ENCODE peak calls at places on chromosomes 6 and 20, in ten cellular contexts. O is endothelial cell of umbilical vein, K is AG09309, L is epithelial cell of proximal tubule, H is astrocyte of the spinal cord, N is AG10803, D is brain microvascular endothelial cell, I is foreskin fibroblast, F is neural crest cell, C is lower lobe of right lung. W is an unnamed sample.

GRCh38 chr6:161215193-161215592 is 58.7 kb downstream of the AGPAT4 start:
- DNase-seq in O (peak), K (peak), L (no peak), H (peak), N (peak), D (peak), I (peak), F (no peak), C (no peak), W (no peak)

GRCh38 chr6:7129784-7130569 is 22.2 kb downstream of the RREB1 start:
- DNase-seq in O (no peak), K (no peak), L (no peak), H (peak), N (peak), D (peak), I (peak), F (no peak), C (peak), W (no peak)

GRCh38 chr20:24332956-24333355 is 136.5 kb upstream of the SYNDIG1 start:
- DNase-seq in O (no peak), K (no peak), L (no peak), H (no peak), N (no peak), D (no peak), I (no peak), F (no peak), C (no peak), W (no peak)

GRCh38 chr20:4961746-4962145 is 39.6 kb downstream of the SLC23A2 start:
- DNase-seq in O (no peak), K (no peak), L (no peak), H (peak), N (peak), D (peak), I (peak), F (no peak), C (no peak), W (no peak)

GRCh38 chr20:48783533-48784272 is 44.1 kb downstream of the PREX1 start:
- DNase-seq in O (no peak), K (no peak), L (no peak), H (peak), N (peak), D (peak), I (peak), F (no peak), C (no peak), W (no peak)

GRCh38 chr6:112216699-112217551 is 37.4 kb downstream of the LAMA4 start:
- DNase-seq in O (peak), K (peak), L (no peak), H (peak), N (peak), D (peak), I (peak), F (no peak), C (no peak), W (no peak)

GRCh38 chr6:122789862-122790739 is 1.0 kb downstream of the SMPDL3A start:
- DNase-seq in O (peak), K (no peak), L (no peak), H (peak), N (peak), D (peak), I (peak), F (no peak), C (no peak), W (no peak)

GRCh38 chr6:156068870-156069269 is 613.2 kb upstream of the NOX3 start:
- DNase-seq in O (peak), K (no peak), L (no peak), H (no peak), N (no peak), D (no peak), I (no peak), F (no peak), C (no peak), W (no peak)

GRCh38 chr6:157885211-157885788 is 62.3 kb downstream of the SNX9 start:
- DNase-seq in O (peak), K (no peak), L (no peak), H (no peak), N (no peak), D (no peak), I (no peak), F (no peak), C (no peak), W (no peak)

GRCh38 chr6:142374965-142375733 is 73.3 kb downstream of the ADGRG6 start:
- DNase-seq in O (peak), K (peak), L (peak), H (peak), N (peak), D (peak), I (peak), F (no peak), C (no peak), W (no peak)

GRCh38 chr6:13554929-13555333 is 19.5 kb upstream of the SIRT5 start:
- DNase-seq in O (peak), K (no peak), L (no peak), H (peak), N (peak), D (no peak), I (peak), F (no peak), C (no peak), W (no peak)

GRCh38 chr6:24117016-24117415 is 9.0 kb upstream of the NRSN1 start:
- DNase-seq in O (no peak), K (no peak), L (peak), H (no peak), N (no peak), D (no peak), I (no peak), F (no peak), C (no peak), W (no peak)

GRCh38 chr6:100701728-100702127 is 179.4 kb downstream of the ASCC3 start:
- DNase-seq in O (no peak), K (no peak), L (no peak), H (no peak), N (no peak), D (no peak), I (no peak), F (no peak), C (no peak), W (no peak)

GRCh38 chr6:119323478-119323877 is 26.1 kb downstream of the MAN1A1 start:
- DNase-seq in O (no peak), K (no peak), L (peak), H (no peak), N (no peak), D (no peak), I (no peak), F (no peak), C (no peak), W (no peak)

GRCh38 chr6:170278743-170279094 is 12.2 kb downstream of the DLL1 start:
- DNase-seq in O (no peak), K (no peak), L (no peak), H (no peak), N (no peak), D (no peak), I (no peak), F (no peak), C (no peak), W (no peak)

GRCh38 chr6:161085246-161085645 is 93.7 kb downstream of the MAP3K4 start:
- DNase-seq in O (no peak), K (no peak), L (no peak), H (no peak), N (no peak), D (no peak), I (no peak), F (no peak), C (no peak), W (no peak)

GRCh38 chr6:41723936-41724637 is 11.3 kb downstream of the TFEB start:
- DNase-seq in O (no peak), K (no peak), L (no peak), H (no peak), N (no peak), D (no peak), I (no peak), F (no peak), C (no peak), W (no peak)

GRCh38 chr6:108627692-108628565 is 67.2 kb downstream of the FOXO3 start:
- DNase-seq in O (no peak), K (no peak), L (no peak), H (peak), N (no peak), D (peak), I (peak), F (no peak), C (no peak), W (no peak)

GRCh38 chr6:76451926-76452709 is 379.7 kb upstream of the IMPG1 start:
- DNase-seq in O (no peak), K (no peak), L (no peak), H (no peak), N (no peak), D (no peak), I (no peak), F (no peak), C (no peak), W (no peak)

GRCh38 chr6:5930143-5930770 is 76.5 kb downstream of the NRN1 start:
- DNase-seq in O (no peak), K (no peak), L (no peak), H (no peak), N (no peak), D (no peak), I (no peak), F (no peak), C (no peak), W (no peak)

GRCh38 chr20:24692429-24693190 is 223.2 kb downstream of the SYNDIG1 start:
- DNase-seq in O (no peak), K (no peak), L (no peak), H (no peak), N (no peak), D (no peak), I (no peak), F (no peak), C (no peak), W (no peak)

GRCh38 chr20:44566811-44567210 is 15.6 kb upstream of the PKIG start:
- DNase-seq in O (no peak), K (no peak), L (no peak), H (no peak), N (no peak), D (no peak), I (no peak), F (no peak), C (no peak), W (no peak)
- TF ChIP-seq CTCF in O (no peak), K (no peak), L (no peak), H (no peak), N (no peak), D (no peak), I (no peak), F (no peak), C (no peak), W (no peak)

GRCh38 chr20:57061058-57061900 is 205.2 kb downstream of the BMP7 start:
- DNase-seq in O (no peak), K (no peak), L (no peak), H (peak), N (peak), D (peak), I (peak), F (peak), C (no peak), W (no peak)
- TF ChIP-seq CTCF in O (no peak), K (peak), L (peak), H (peak), N (peak), D (peak), I (peak), F (peak), C (no peak), W (peak)

GRCh38 chr6:3159805-3160781 is 2.7 kb upstream of the TUBB2A start:
- DNase-seq in O (no peak), K (no peak), L (no peak), H (peak), N (no peak), D (no peak), I (no peak), F (no peak), C (peak), W (no peak)

GRCh38 chr6:3162565-3163247 is 5.4 kb upstream of the TUBB2A start:
- DNase-seq in O (peak), K (no peak), L (no peak), H (peak), N (peak), D (peak), I (peak), F (peak), C (peak), W (peak)

GRCh38 chr6:3152689-3153088 is 4.7 kb downstream of the TUBB2A start:
- DNase-seq in O (no peak), K (no peak), L (no peak), H (no peak), N (no peak), D (no peak), I (no peak), F (no peak), C (no peak), W (no peak)

GRCh38 chr6:3162067-3162497 is 4.7 kb upstream of the TUBB2A start:
- DNase-seq in O (no peak), K (no peak), L (no peak), H (peak), N (no peak), D (no peak), I (peak), F (no peak), C (no peak), W (no peak)

DNA sequence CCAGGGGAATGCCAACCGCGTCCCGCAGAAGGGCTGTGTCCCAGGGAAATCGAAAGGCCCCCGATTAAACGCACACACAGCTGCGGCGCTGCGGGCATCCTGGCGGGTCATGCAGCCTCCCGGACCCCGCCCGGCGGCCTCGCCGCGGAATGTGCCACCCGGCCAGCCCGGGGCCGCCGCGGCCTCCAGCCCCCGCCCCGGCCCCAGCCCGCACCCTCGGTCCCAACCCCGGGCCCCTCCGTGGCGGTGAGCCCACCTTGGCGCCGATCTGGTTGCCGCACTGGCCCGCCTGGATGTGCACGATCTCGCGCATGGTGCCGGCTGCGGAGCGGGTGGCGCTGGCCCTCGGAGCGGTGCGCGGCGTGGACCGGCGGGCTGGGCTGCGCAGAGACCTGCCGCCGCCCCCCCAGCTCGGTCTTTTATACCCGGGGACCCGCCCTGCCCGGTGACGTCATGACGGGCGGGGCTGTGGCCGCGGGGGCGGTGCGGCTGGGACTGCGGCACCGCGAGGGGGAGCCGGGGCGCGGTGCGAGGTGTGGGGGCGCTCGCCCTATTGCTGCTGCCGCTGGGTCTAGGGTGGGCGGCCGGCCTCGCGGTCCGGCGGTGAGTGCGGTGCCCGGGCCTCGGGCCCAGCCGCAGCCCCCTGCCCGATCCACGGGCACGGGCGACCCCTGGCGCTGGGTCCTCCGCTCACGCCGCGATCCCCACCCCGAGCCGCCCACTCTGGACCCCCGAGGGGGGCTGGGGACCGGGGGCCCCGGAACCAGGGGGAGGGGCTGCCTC is at the start of gene TUBB2A:
- DNase-seq in O (peak), K (no peak), L (no peak), H (peak), N (peak), D (peak), I (peak), F (peak), C (peak), W (peak)
- TF ChIP-seq CTCF in O (peak), K (no peak), L (peak), H (peak), N (peak), D (peak), I (no peak), F (peak), C (peak), W (peak)

DNA sequence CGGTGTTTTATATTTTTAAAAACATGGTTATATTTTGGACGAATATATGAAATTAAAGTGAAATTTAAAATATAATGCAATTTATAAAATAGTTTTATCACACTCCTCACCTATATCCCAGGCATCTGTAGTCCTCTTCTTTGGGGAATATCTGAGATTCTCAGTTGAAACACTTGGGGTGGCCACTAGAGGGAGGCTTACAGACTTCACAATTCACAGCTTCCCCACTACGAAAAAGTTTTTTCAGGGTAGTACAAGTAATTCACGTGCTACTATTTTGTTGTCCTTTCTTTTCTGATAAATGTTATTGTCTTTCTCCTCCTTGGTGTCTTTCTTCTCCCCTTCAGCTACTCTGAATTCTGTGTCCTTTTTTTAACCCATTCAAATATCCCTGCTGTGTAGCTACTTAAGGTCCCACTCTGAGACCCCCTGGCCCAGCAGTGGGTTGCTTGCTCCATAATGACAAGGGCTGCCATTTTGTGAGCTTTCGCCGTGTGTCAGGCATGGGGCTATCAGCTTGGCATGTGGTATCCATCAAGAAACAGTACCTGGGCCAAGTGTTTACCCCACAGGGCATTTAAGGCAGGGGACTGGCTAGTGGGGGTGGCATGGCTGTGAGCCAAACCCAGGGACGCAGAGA is 43.6 kb upstream of the PHACTR3 start:
- DNase-seq in O (no peak), K (no peak), L (no peak), H (no peak), N (peak), D (peak), I (peak), F (no peak), C (no peak), W (no peak)
- TF ChIP-seq CTCF in O (peak), K (peak), L (peak), H (peak), N (peak), D (peak), I (peak), F (peak), C (peak), W (peak)

GRCh38 chr6:34615574-34616229 is 59.6 kb upstream of the SPDEF start:
- DNase-seq in O (no peak), K (no peak), L (no peak), H (no peak), N (no peak), D (no peak), I (no peak), F (no peak), C (no peak), W (no peak)

GRCh38 chr6:34616230-34616591 is 60.1 kb upstream of the SPDEF start:
- DNase-seq in O (no peak), K (no peak), L (no peak), H (no peak), N (no peak), D (no peak), I (no peak), F (no peak), C (no peak), W (no peak)

DNA sequence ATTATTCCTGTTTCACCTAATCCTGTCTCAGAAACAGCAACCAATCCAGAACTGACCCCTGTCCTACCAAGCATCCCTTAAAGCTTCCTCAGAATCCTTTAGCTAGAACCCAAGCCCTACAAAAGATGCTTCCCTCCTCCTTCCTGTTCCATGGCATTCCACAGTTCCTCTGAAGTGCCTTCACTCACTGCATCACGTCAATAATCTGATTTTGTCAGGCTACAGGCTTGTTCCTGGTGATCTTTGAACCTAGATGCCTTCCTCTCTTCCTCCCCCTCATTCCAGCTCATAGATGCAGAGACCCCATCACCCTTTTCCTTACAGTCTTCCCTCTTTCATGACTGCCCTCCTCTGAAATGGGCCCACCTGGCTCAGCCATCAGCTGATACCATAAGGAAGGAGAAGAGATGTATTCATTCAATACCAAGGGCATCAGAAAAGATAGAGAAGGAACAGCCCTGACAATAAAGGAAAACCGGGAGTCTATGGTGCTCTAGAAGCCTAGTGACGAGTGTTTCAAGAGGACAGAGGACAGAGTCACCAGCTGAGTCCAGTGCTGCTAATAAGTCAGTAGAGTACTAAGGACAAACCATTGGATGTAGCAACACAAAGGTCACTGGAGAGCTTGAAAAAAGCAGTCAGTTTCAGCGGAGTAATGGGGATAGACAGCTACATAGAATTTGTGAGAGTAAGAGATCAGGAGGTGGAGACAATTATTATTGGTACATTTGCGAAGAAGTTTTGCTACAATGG is 62.5 kb upstream of the SPDEF start:
- DNase-seq in O (no peak), K (no peak), L (no peak), H (no peak), N (no peak), D (no peak), I (no peak), F (no peak), C (no peak), W (no peak)
- TF ChIP-seq CTCF in O (no peak), K (no peak), L (no peak), H (no peak), N (no peak), D (no peak), I (no peak), F (no peak), C (no peak), W (no peak)

GRCh38 chr6:106974999-106975698 is 620 bp upstream of the CD24 start:
- DNase-seq in O (no peak), K (no peak), L (no peak), H (peak), N (peak), D (no peak), I (peak), F (peak), C (peak), W (peak)
- TF ChIP-seq CTCF in O (no peak), K (no peak), L (peak), H (peak), N (no peak), D (no peak), I (peak), F (peak), C (peak), W (peak)

GRCh38 chr6:132964101-132964867 is 149.9 kb downstream of the RPS12 start:
- DNase-seq in O (peak), K (no peak), L (no peak), H (peak), N (no peak), D (peak), I (peak), F (no peak), C (no peak), W (no peak)

GRCh38 chr6:132961610-132962009 is 147.2 kb downstream of the RPS12 start:
- DNase-seq in O (no peak), K (no peak), L (no peak), H (no peak), N (no peak), D (no peak), I (no peak), F (no peak), C (no peak), W (no peak)

GRCh38 chr6:132967871-132968270 is 153.5 kb downstream of the RPS12 start:
- DNase-seq in O (no peak), K (no peak), L (no peak), H (no peak), N (no peak), D (no peak), I (no peak), F (no peak), C (no peak), W (no peak)

GRCh38 chr6:132962936-132963579 is 148.7 kb downstream of the RPS12 start:
- DNase-seq in O (peak), K (peak), L (peak), H (peak), N (peak), D (peak), I (peak), F (peak), C (peak), W (peak)

DNA sequence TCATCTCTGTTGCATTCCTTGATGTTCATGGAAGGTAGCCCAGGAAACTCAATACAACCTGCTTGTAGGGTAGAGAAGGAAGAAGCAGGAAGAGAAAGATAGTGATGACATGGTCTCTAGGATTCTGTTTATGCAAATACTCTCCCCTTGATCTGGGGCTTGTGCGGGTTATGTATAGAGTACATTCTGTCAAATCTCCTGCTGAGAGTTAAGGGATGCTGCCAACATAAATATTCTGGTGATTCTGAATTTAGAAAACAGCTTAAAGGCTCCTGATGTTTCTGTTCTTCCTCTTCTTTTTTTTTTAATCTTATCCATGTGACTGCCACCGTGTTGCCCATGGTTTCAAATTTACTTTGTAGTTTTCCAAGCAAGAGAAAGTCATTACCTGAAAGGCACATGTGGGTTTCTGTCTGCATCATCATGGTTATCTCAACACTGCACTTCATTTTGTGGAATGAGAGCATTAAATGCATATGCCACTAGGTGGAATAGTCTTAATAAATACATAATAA is 150.6 kb downstream of the RPS12 start:
- DNase-seq in O (peak), K (no peak), L (no peak), H (peak), N (no peak), D (peak), I (peak), F (no peak), C (no peak), W (no peak)
- TF ChIP-seq CTCF in O (no peak), K (no peak), L (no peak), H (no peak), N (no peak), D (peak), I (no peak), F (no peak), C (no peak), W (no peak)

W was measured in progenitor cell of endocrine pancreas.